ENCODE peak calls at places on chromosomes 1 and 21, in five cellular contexts. R is neural progenitor cell, C is hepatocyte, V is right cardiac atrium, A is IMR-90. P is an unnamed sample. For H3K27me3, the result is how much of the 10 kb centered on the place peaks cover.

GRCh38 chr1:173666646-173667045 is 3.0 kb downstream of the ANKRD45 start:
- DNase-seq in A (peak), C (no peak), R (no peak), V (no peak), P (no peak)

GRCh38 chr1:19764848-19765247 is 34.9 kb downstream of the TMCO4 start:
- DNase-seq in V (no peak), A (no peak), C (peak), R (no peak), P (no peak)

GRCh38 chr1:120179420-120180348 is 3.4 kb upstream of the SEC22B start:
- DNase-seq in V (peak), R (peak), C (peak), A (peak), P (no peak)

GRCh38 chr1:67716800-67717199 is 31.8 kb downstream of the GADD45A start:
- DNase-seq in C (no peak), A (peak), V (no peak), R (no peak), P (no peak)

GRCh38 chr1:44276006-44276405 is 62.7 kb downstream of the DMAP1 start:
- DNase-seq in C (no peak), A (peak), V (no peak), R (no peak), P (no peak)

GRCh38 chr21:46634966-46635323 is 529 bp upstream of the PRMT2 start:
- DNase-seq in A (peak), C (peak), R (peak), V (peak), P (peak)

GRCh38 chr1:28416509-28417194 is 47.1 kb downstream of the PHACTR4 start:
- DNase-seq in C (no peak), R (no peak), V (no peak), A (no peak), P (no peak)

GRCh38 chr1:69055223-69055622 is 512.5 kb upstream of the LRRC7 start:
- DNase-seq in A (peak), R (peak), C (no peak), V (no peak), P (no peak)

GRCh38 chr1:155951753-155952504 is 10.5 kb downstream of the RXFP4 start:
- DNase-seq in C (no peak), V (no peak), A (no peak), R (no peak), P (no peak)

GRCh38 chr21:28633803-28634572 is 358.7 kb downstream of the LTN1 start:
- DNase-seq in V (peak), R (no peak), A (peak), C (no peak), P (no peak)

GRCh38 chr1:220628431-220628830 is 61.7 kb upstream of the C1orf115 start:
- DNase-seq in V (no peak), R (peak), C (no peak), A (no peak), P (no peak)
- H3K27ac ChIP-seq in V (no peak), R (peak), C (no peak), A (no peak), P (no peak)

GRCh38 chr1:213994888-213995287 is 7.1 kb downstream of the PROX1 start:
- DNase-seq in V (no peak), C (no peak), R (no peak), A (no peak), P (no peak)

GRCh38 chr1:213997031-213997771 is 9.4 kb downstream of the PROX1 start:
- DNase-seq in C (no peak), R (no peak), V (peak), A (no peak), P (no peak)

GRCh38 chr1:213997772-213998107 is 10.0 kb downstream of the PROX1 start:
- DNase-seq in C (no peak), A (no peak), R (no peak), V (no peak), P (no peak)

GRCh38 chr1:213995603-213996002 is 7.8 kb downstream of the PROX1 start:
- DNase-seq in V (no peak), R (no peak), A (no peak), C (no peak), P (no peak)

GRCh38 chr1:213996320-213997022 is 8.7 kb downstream of the PROX1 start:
- DNase-seq in V (peak), A (no peak), R (no peak), C (no peak), P (no peak)
- H3K4me3 ChIP-seq in V (peak), A (no peak), R (no peak), C (no peak), P (peak)

GRCh38 chr1:11650331-11650991 is 3.8 kb downstream of the FBXO2 start:
- DNase-seq in C (peak), A (peak), V (peak), R (peak), P (peak)

GRCh38 chr1:11651017-11651416 is 3.2 kb downstream of the FBXO2 start:
- DNase-seq in R (no peak), C (no peak), A (no peak), V (no peak), P (no peak)

GRCh38 chr1:11648732-11649158 is 5.5 kb downstream of the FBXO2 start:
- DNase-seq in R (peak), A (no peak), V (peak), C (peak), P (peak)

GRCh38 chr1:11649237-11649623 is 5.0 kb downstream of the FBXO2 start:
- DNase-seq in V (peak), C (no peak), R (no peak), A (no peak), P (no peak)

GRCh38 chr1:11649624-11650330 is 4.5 kb downstream of the FBXO2 start:
- DNase-seq in R (no peak), C (no peak), A (no peak), V (peak), P (no peak)
- H3K27me3 ChIP-seq in R (half or more), C (under half), A (under half), V (under half), P (under half)

DNA sequence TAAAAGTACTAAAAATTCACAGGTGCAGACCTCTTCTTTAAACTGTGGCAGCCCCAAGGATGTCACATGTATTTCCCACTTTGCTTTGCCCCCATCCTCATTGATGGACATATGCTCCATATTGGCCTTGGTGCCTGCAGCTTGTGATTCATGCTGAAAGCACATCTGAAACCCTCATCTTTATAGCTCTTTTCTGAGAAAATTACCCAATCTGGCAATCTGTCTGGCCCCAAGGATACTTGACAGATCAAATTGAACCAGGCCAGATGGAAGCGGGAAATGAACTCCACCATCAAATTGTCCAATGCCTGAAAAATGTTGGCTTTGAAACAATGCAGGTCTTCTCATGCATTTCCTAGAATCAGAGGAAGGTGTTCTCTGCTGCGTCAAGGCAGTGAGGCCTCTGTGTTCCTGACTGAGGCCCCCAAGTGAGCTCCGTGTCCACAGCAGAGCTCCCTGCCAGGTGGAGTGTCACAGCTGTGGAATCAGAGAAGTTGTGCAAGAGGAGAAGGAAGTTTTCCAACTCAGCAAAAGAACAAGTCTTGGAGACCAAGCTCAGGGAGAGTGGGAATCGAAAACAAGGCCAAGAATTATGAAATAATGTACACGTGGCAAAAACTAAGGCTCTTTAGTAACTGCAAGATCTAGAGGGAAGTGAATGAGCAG is 323.7 kb downstream of the PLPP3 start:
- DNase-seq in C (peak), R (no peak), V (peak), A (peak), P (peak)
- H3K27ac ChIP-seq in C (peak), R (no peak), V (peak), A (peak), P (peak)

GRCh38 chr1:202588644-202589189 is 121.5 kb downstream of the SYT2 start:
- DNase-seq in V (peak), C (no peak), R (no peak), A (no peak), P (no peak)
- H3K4me3 ChIP-seq in V (no peak), C (no peak), R (no peak), A (no peak), P (no peak)

GRCh38 chr1:47443530-47444316 is 5.9 kb downstream of the FOXD2 start:
- DNase-seq in V (no peak), A (no peak), R (peak), C (no peak), P (no peak)
- H3K27me3 ChIP-seq in V (under half), A (half or more), R (half or more), C (half or more), P (half or more)

GRCh38 chr1:219434285-219434950 is 178.5 kb downstream of the ZC3H11B start:
- DNase-seq in V (no peak), A (no peak), C (no peak), R (no peak), P (no peak)

GRCh38 chr1:219433471-219434131 is 179.3 kb downstream of the ZC3H11B start:
- DNase-seq in C (no peak), A (no peak), R (no peak), V (no peak), P (no peak)

GRCh38 chr1:219430419-219430818 is 182.5 kb downstream of the ZC3H11B start:
- DNase-seq in R (no peak), V (no peak), A (no peak), C (no peak), P (no peak)

GRCh38 chr1:219432191-219432606 is 180.7 kb downstream of the ZC3H11B start:
- DNase-seq in R (no peak), A (no peak), V (no peak), C (no peak), P (no peak)

GRCh38 chr1:219432966-219433365 is 179.9 kb downstream of the ZC3H11B start:
- DNase-seq in V (peak), R (no peak), A (no peak), C (no peak), P (no peak)
- H3K27ac ChIP-seq in V (no peak), R (no peak), A (no peak), C (no peak), P (no peak)

GRCh38 chr1:26799479-26800133 is 11.9 kb downstream of the PIGV start:
- DNase-seq in R (no peak), A (peak), V (peak), C (peak), P (no peak)
- H3K4me3 ChIP-seq in R (no peak), A (no peak), V (no peak), C (no peak), P (no peak)

GRCh38 chr1:90836345-90836679 is 119.2 kb upstream of the BARHL2 start:
- DNase-seq in V (no peak), A (no peak), C (no peak), R (no peak), P (no peak)
- H3K27me3 ChIP-seq in V (under half), A (half or more), C (half or more), R (half or more), P (under half)

GRCh38 chr1:109199710-109200109 is 14.0 kb upstream of the SARS1 start:
- DNase-seq in A (no peak), C (no peak), V (no peak), R (no peak), P (peak)

GRCh38 chr1:109201123-109201703 is 12.5 kb upstream of the SARS1 start:
- DNase-seq in V (peak), A (peak), C (peak), R (peak), P (peak)

GRCh38 chr1:109198043-109198695 is 15.5 kb upstream of the SARS1 start:
- DNase-seq in R (no peak), V (no peak), C (peak), A (peak), P (no peak)

GRCh38 chr1:109197163-109198042 is 16.3 kb upstream of the SARS1 start:
- DNase-seq in R (no peak), V (peak), A (peak), C (peak), P (no peak)

GRCh38 chr1:109198745-109199144 is 15.0 kb upstream of the SARS1 start:
- DNase-seq in A (peak), V (no peak), C (no peak), R (no peak), P (no peak)
- H3K27ac ChIP-seq in A (no peak), V (no peak), C (no peak), R (no peak), P (no peak)

P was measured in stomach.